ENCODE peak calls at places on chromosomes 16 and 17, in seven cellular contexts. W, E, S, M, K, F and O are unnamed samples.

GRCh38 chr16:49598386-49599170 is 225.0 kb downstream of the C16orf78 start:
- DNase-seq in W (no peak), E (no peak), S (no peak), M (no peak), K (no peak), F (no peak), O (no peak)

GRCh38 chr16:69171325-69172095 is 15.5 kb upstream of the SNTB2 start:
- DNase-seq in W (no peak), E (no peak), S (no peak), M (no peak), K (no peak), F (peak), O (no peak)

GRCh38 chr17:42325026-42325425 is 36.7 kb downstream of the STAT5A start:
- DNase-seq in W (no peak), E (peak), S (peak), M (peak), K (peak), F (peak), O (no peak)

GRCh38 chr17:77281024-77281903 is 140.5 kb downstream of the SEC14L1 start:
- DNase-seq in W (peak), E (no peak), S (peak), M (peak), K (no peak), F (peak), O (peak)

GRCh38 chr17:48492401-48493298 is 38.2 kb downstream of the HOXB1 start:
- DNase-seq in W (peak), E (peak), S (peak), M (peak), K (no peak), F (peak), O (no peak)

GRCh38 chr17:75557075-75557851 is 30.3 kb upstream of the MYO15B start:
- DNase-seq in W (peak), E (no peak), S (peak), M (peak), K (no peak), F (peak), O (no peak)

GRCh38 chr17:19538095-19539039 is 4.7 kb downstream of the SLC47A1 start:
- DNase-seq in W (no peak), E (no peak), S (no peak), M (no peak), K (no peak), F (no peak), O (peak)

GRCh38 chr17:76132574-76133338 is 8.3 kb downstream of the FOXJ1 start:
- DNase-seq in W (peak), E (no peak), S (no peak), M (peak), K (peak), F (no peak), O (no peak)

GRCh38 chr17:77601054-77601979 is 357.2 kb upstream of the TNRC6C start:
- DNase-seq in W (no peak), E (no peak), S (no peak), M (no peak), K (no peak), F (no peak), O (no peak)

GRCh38 chr16:23666919-23667659 is 11.6 kb upstream of the PLK1 start:
- DNase-seq in W (no peak), E (no peak), S (no peak), M (no peak), K (no peak), F (no peak), O (no peak)

GRCh38 chr16:89104930-89105571 is 11.4 kb downstream of the ACSF3 start:
- DNase-seq in W (no peak), E (no peak), S (no peak), M (no peak), K (no peak), F (no peak), O (no peak)

GRCh38 chr16:81798311-81799137 is 19.4 kb downstream of the PLCG2 start:
- DNase-seq in W (no peak), E (no peak), S (no peak), M (no peak), K (no peak), F (no peak), O (peak)

GRCh38 chr17:38693700-38694329 is 11.3 kb upstream of the MLLT6 start:
- DNase-seq in W (no peak), E (no peak), S (no peak), M (no peak), K (no peak), F (peak), O (no peak)

GRCh38 chr17:731943-732787 is at the start of gene TLCD3A:
- DNase-seq in W (peak), E (peak), S (peak), M (peak), K (no peak), F (peak), O (peak)

GRCh38 chr16:87375426-87376135 is 8.0 kb downstream of the FBXO31 start:
- DNase-seq in W (no peak), E (peak), S (no peak), M (no peak), K (no peak), F (peak), O (no peak)

GRCh38 chr17:29911641-29912177 is 18.3 kb downstream of the SSH2 start:
- DNase-seq in W (peak), E (no peak), S (no peak), M (no peak), K (no peak), F (peak), O (no peak)

GRCh38 chr16:15707332-15707731 is 57.3 kb downstream of the NDE1 start:
- DNase-seq in W (no peak), E (no peak), S (no peak), M (no peak), K (no peak), F (no peak), O (no peak)

GRCh38 chr16:1539720-1540555 is 6.5 kb downstream of the TMEM204 start:
- DNase-seq in W (no peak), E (no peak), S (no peak), M (no peak), K (no peak), F (no peak), O (no peak)

GRCh38 chr16:29975811-29976511 is 2.3 kb downstream of the TAOK2 start:
- DNase-seq in W (peak), E (peak), S (no peak), M (no peak), K (no peak), F (no peak), O (no peak)

GRCh38 chr16:58634265-58634802 is 4.7 kb upstream of the CNOT1 start:
- DNase-seq in W (no peak), E (no peak), S (no peak), M (no peak), K (no peak), F (no peak), O (no peak)

GRCh38 chr16:49961087-49961486 is 63.9 kb upstream of the CNEP1R1 start:
- DNase-seq in W (peak), E (peak), S (no peak), M (peak), K (no peak), F (peak), O (no peak)

GRCh38 chr17:311119-311848 is 41.3 kb downstream of the RPH3AL start:
- DNase-seq in W (no peak), E (no peak), S (no peak), M (peak), K (no peak), F (no peak), O (no peak)

GRCh38 chr17:6536053-6536452 is 20.3 kb downstream of the PITPNM3 start:
- DNase-seq in W (no peak), E (no peak), S (no peak), M (no peak), K (no peak), F (no peak), O (no peak)

GRCh38 chr17:50920891-50921595 is 54.9 kb upstream of the TOB1 start:
- DNase-seq in W (no peak), E (no peak), S (no peak), M (no peak), K (no peak), F (no peak), O (no peak)

GRCh38 chr17:38430316-38430715 is 2.1 kb downstream of the ARHGAP23 start:
- DNase-seq in W (no peak), E (no peak), S (no peak), M (no peak), K (no peak), F (peak), O (no peak)

GRCh38 chr17:65916425-65916824 is 275.5 kb downstream of the CEP112 start:
- DNase-seq in W (no peak), E (no peak), S (no peak), M (no peak), K (no peak), F (no peak), O (no peak)
- H3K4me3 ChIP-seq in W (no peak), E (no peak), S (no peak), M (no peak), K (no peak), F (no peak), O (no peak)

GRCh38 chr17:74274060-74274702 is at the start of gene DNAI2:
- DNase-seq in W (no peak), E (no peak), S (no peak), M (no peak), K (no peak), F (no peak), O (no peak)
- H3K4me2 ChIP-seq in W (no peak), E (no peak), S (peak), M (no peak), K (no peak), F (no peak), O (peak)

GRCh38 chr16:79628501-79628975 is 28.0 kb upstream of the MAF start:
- DNase-seq in W (no peak), E (no peak), S (no peak), M (peak), K (no peak), F (peak), O (no peak)
- H3K4me3 ChIP-seq in W (no peak), E (no peak), S (no peak), M (no peak), K (no peak), F (no peak), O (no peak)

GRCh38 chr16:2904100-2904921 is 7.4 kb upstream of the FLYWCH1 start:
- DNase-seq in W (peak), E (peak), S (peak), M (peak), K (peak), F (peak), O (peak)
- H3K4me2 ChIP-seq in W (peak), E (peak), S (peak), M (peak), K (peak), F (peak), O (peak)

DNA sequence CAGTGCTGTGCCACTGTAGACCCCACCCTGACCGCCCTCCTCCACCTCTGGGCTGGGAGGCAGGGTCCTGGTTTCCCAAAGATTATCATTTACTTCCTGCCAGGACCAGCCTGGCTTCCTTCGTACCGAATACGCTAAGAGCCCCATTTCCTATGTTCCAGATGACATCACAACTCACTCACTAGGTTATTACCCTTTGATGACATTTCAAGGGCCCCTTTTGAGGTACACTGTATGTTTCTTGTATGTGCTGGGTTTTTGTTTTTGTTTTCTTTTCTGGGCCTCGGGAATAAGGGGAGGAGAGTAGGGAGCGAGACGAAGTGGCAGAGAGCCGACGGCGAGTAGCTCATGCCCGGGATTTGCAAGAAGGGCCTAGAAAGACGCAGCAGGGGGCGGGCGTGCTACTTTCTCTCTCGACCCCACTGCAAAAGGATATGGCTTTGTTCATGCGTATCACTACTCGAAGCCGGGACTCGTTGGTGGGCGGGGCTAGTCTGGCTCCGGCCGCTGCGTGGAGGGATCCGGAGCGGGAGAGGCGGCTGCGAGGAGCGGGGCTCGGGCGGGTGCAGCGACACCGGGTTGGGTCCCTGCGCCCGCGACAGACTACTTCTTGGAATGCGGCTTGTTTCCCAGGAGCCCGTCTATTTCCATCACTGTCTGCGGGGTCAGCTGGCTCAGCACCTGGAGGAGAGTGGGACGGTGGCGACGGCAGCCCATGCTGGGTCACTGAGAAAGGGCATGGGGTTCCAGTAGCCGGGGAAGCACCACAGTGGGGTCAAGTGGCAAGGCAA is 6.6 kb upstream of the RNF227 start:
- DNase-seq in W (no peak), E (peak), S (no peak), M (no peak), K (no peak), F (peak), O (no peak)
- H3K4me3 ChIP-seq in W (no peak), E (peak), S (no peak), M (no peak), K (no peak), F (peak), O (no peak)

GRCh38 chr16:84647830-84648594 is at the start of gene KLHL36:
- DNase-seq in W (peak), E (peak), S (peak), M (no peak), K (no peak), F (no peak), O (peak)

GRCh38 chr16:84643677-84644076 is 4.6 kb upstream of the KLHL36 start:
- DNase-seq in W (no peak), E (no peak), S (no peak), M (no peak), K (no peak), F (no peak), O (peak)

GRCh38 chr16:84640145-84640544 is 8.2 kb upstream of the KLHL36 start:
- DNase-seq in W (no peak), E (no peak), S (no peak), M (no peak), K (no peak), F (no peak), O (no peak)

GRCh38 chr16:84641643-84642358 is 6.5 kb upstream of the KLHL36 start:
- DNase-seq in W (no peak), E (no peak), S (no peak), M (no peak), K (no peak), F (no peak), O (peak)

DNA sequence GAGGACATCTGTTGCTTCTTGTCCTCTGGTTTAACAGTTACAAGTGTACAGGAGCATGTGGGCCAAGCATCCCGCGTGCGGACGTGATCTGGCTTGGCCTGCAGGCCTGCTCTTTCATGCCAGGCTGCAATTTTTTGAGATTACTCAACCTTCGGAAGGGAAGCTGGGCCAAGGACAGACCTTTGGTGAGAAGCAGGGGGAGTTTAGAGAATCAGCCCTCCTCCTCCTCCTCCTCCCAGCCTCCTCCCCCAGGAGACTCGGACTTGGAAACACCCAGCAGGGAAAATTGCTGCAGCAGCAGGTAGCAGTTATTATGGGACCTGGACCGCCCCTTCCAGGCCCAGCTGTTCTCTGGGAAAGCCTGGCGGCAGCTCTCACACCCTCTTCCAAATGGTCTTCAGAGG is 5.1 kb upstream of the KLHL36 start:
- DNase-seq in W (peak), E (no peak), S (no peak), M (peak), K (no peak), F (peak), O (no peak)
- H3K4me2 ChIP-seq in W (peak), E (no peak), S (no peak), M (peak), K (no peak), F (peak), O (peak)